ENCODE peak calls at places on chromosomes 11 and 22, in five cellular contexts. One of them, this sample, is unnamed.

GRCh38 chr11:38766796-38767195 is 2168.8 kb upstream of the RAG2 start:
- DNase-seq in stimulated activated CD4-positive, alpha-beta T cell treated with anti-CD3 and anti-CD28 coated beads, Interleukin-4, amount 100 ng/mL, for 24 hours: no peak
- DNase-seq in WTC11: no peak
- DNase-seq in cardiac muscle cell: no peak
- DNase-seq in DMS53: no peak
- DNase-seq in this sample: no peak

GRCh38 chr22:39153220-39153860 is 860 bp upstream of the CBX7 start:
- DNase-seq in stimulated activated CD4-positive, alpha-beta T cell treated with anti-CD3 and anti-CD28 coated beads, Interleukin-4, amount 100 ng/mL, for 24 hours: no peak
- DNase-seq in WTC11: no peak
- DNase-seq in cardiac muscle cell: no peak
- DNase-seq in DMS53: no peak
- DNase-seq in this sample: no peak

GRCh38 chr11:124674168-124674517 is 439 bp downstream of the SPA17 start:
- DNase-seq in stimulated activated CD4-positive, alpha-beta T cell treated with anti-CD3 and anti-CD28 coated beads, Interleukin-4, amount 100 ng/mL, for 24 hours: no peak
- DNase-seq in WTC11: no peak
- DNase-seq in cardiac muscle cell: no peak
- DNase-seq in DMS53: peak
- DNase-seq in this sample: no peak

GRCh38 chr11:88377661-88378060 is 40.1 kb upstream of the CTSC start:
- DNase-seq in stimulated activated CD4-positive, alpha-beta T cell treated with anti-CD3 and anti-CD28 coated beads, Interleukin-4, amount 100 ng/mL, for 24 hours: no peak
- DNase-seq in WTC11: no peak
- DNase-seq in cardiac muscle cell: no peak
- DNase-seq in DMS53: no peak
- DNase-seq in this sample: no peak

GRCh38 chr22:27386186-27386585 is 415.4 kb downstream of the MN1 start:
- DNase-seq in stimulated activated CD4-positive, alpha-beta T cell treated with anti-CD3 and anti-CD28 coated beads, Interleukin-4, amount 100 ng/mL, for 24 hours: no peak
- DNase-seq in WTC11: no peak
- DNase-seq in cardiac muscle cell: no peak
- DNase-seq in DMS53: no peak
- DNase-seq in this sample: no peak

GRCh38 chr22:31272522-31273446 is 19.5 kb downstream of the PIK3IP1 start:
- DNase-seq in stimulated activated CD4-positive, alpha-beta T cell treated with anti-CD3 and anti-CD28 coated beads, Interleukin-4, amount 100 ng/mL, for 24 hours: peak
- DNase-seq in WTC11: peak
- DNase-seq in cardiac muscle cell: peak
- DNase-seq in DMS53: peak
- DNase-seq in this sample: peak

GRCh38 chr11:6694229-6694535 is 11.0 kb upstream of the MRPL17 start:
- DNase-seq in stimulated activated CD4-positive, alpha-beta T cell treated with anti-CD3 and anti-CD28 coated beads, Interleukin-4, amount 100 ng/mL, for 24 hours: no peak
- DNase-seq in WTC11: no peak
- DNase-seq in cardiac muscle cell: no peak
- DNase-seq in DMS53: no peak
- DNase-seq in this sample: no peak

GRCh38 chr11:43868852-43869567 is 11.6 kb upstream of the ALKBH3 start:
- DNase-seq in stimulated activated CD4-positive, alpha-beta T cell treated with anti-CD3 and anti-CD28 coated beads, Interleukin-4, amount 100 ng/mL, for 24 hours: peak
- DNase-seq in WTC11: no peak
- DNase-seq in cardiac muscle cell: peak
- DNase-seq in DMS53: peak
- DNase-seq in this sample: no peak

GRCh38 chr11:114260077-114260476 is 36.1 kb upstream of the NNMT start:
- DNase-seq in stimulated activated CD4-positive, alpha-beta T cell treated with anti-CD3 and anti-CD28 coated beads, Interleukin-4, amount 100 ng/mL, for 24 hours: no peak
- DNase-seq in WTC11: no peak
- DNase-seq in cardiac muscle cell: no peak
- DNase-seq in DMS53: peak
- DNase-seq in this sample: no peak

GRCh38 chr22:29316429-29316828 is 932 bp upstream of the RASL10A start:
- DNase-seq in stimulated activated CD4-positive, alpha-beta T cell treated with anti-CD3 and anti-CD28 coated beads, Interleukin-4, amount 100 ng/mL, for 24 hours: no peak
- DNase-seq in WTC11: no peak
- DNase-seq in cardiac muscle cell: no peak
- DNase-seq in DMS53: no peak
- DNase-seq in this sample: no peak

GRCh38 chr11:61602775-61603569 is 22.1 kb upstream of the SYT7 start:
- DNase-seq in stimulated activated CD4-positive, alpha-beta T cell treated with anti-CD3 and anti-CD28 coated beads, Interleukin-4, amount 100 ng/mL, for 24 hours: no peak
- DNase-seq in WTC11: no peak
- DNase-seq in cardiac muscle cell: peak
- DNase-seq in DMS53: peak
- DNase-seq in this sample: peak

GRCh38 chr11:2328040-2328439 is 26.2 kb downstream of the TSPAN32 start:
- DNase-seq in stimulated activated CD4-positive, alpha-beta T cell treated with anti-CD3 and anti-CD28 coated beads, Interleukin-4, amount 100 ng/mL, for 24 hours: no peak
- DNase-seq in WTC11: no peak
- DNase-seq in cardiac muscle cell: no peak
- DNase-seq in DMS53: no peak
- DNase-seq in this sample: no peak

GRCh38 chr22:40414838-40415505 is 44.6 kb downstream of the SGSM3 start:
- DNase-seq in stimulated activated CD4-positive, alpha-beta T cell treated with anti-CD3 and anti-CD28 coated beads, Interleukin-4, amount 100 ng/mL, for 24 hours: no peak
- DNase-seq in WTC11: no peak
- DNase-seq in cardiac muscle cell: no peak
- DNase-seq in DMS53: peak
- DNase-seq in this sample: no peak

GRCh38 chr11:107696140-107696539 is 15.7 kb downstream of the SLN start:
- DNase-seq in stimulated activated CD4-positive, alpha-beta T cell treated with anti-CD3 and anti-CD28 coated beads, Interleukin-4, amount 100 ng/mL, for 24 hours: no peak
- DNase-seq in WTC11: no peak
- DNase-seq in cardiac muscle cell: peak
- DNase-seq in DMS53: no peak
- DNase-seq in this sample: peak

GRCh38 chr22:30423296-30423958 is 2.1 kb upstream of the MTFP1 start:
- DNase-seq in stimulated activated CD4-positive, alpha-beta T cell treated with anti-CD3 and anti-CD28 coated beads, Interleukin-4, amount 100 ng/mL, for 24 hours: peak
- DNase-seq in WTC11: peak
- DNase-seq in cardiac muscle cell: no peak
- DNase-seq in DMS53: peak
- DNase-seq in this sample: no peak

GRCh38 chr11:57499983-57500461 is 15.5 kb downstream of the SLC43A1 start:
- DNase-seq in stimulated activated CD4-positive, alpha-beta T cell treated with anti-CD3 and anti-CD28 coated beads, Interleukin-4, amount 100 ng/mL, for 24 hours: no peak
- DNase-seq in WTC11: no peak
- DNase-seq in cardiac muscle cell: no peak
- DNase-seq in DMS53: peak
- DNase-seq in this sample: no peak

GRCh38 chr11:9530020-9530628 is 43.3 kb upstream of the WEE1 start:
- DNase-seq in stimulated activated CD4-positive, alpha-beta T cell treated with anti-CD3 and anti-CD28 coated beads, Interleukin-4, amount 100 ng/mL, for 24 hours: no peak
- DNase-seq in WTC11: no peak
- DNase-seq in cardiac muscle cell: peak
- DNase-seq in DMS53: no peak
- DNase-seq in this sample: peak

GRCh38 chr11:123798513-123799252 is 7.5 kb downstream of the OR6M1 start:
- DNase-seq in stimulated activated CD4-positive, alpha-beta T cell treated with anti-CD3 and anti-CD28 coated beads, Interleukin-4, amount 100 ng/mL, for 24 hours: no peak
- DNase-seq in WTC11: no peak
- DNase-seq in cardiac muscle cell: peak
- DNase-seq in DMS53: no peak
- DNase-seq in this sample: no peak

GRCh38 chr22:23504522-23504921 is 75.6 kb downstream of the IGLL1 start:
- DNase-seq in stimulated activated CD4-positive, alpha-beta T cell treated with anti-CD3 and anti-CD28 coated beads, Interleukin-4, amount 100 ng/mL, for 24 hours: no peak
- DNase-seq in WTC11: no peak
- DNase-seq in cardiac muscle cell: peak
- DNase-seq in DMS53: no peak
- DNase-seq in this sample: no peak